ENCODE peak calls at places on chromosomes 5 and 9, in eight cellular contexts. I is CD8-positive, alpha-beta T cell; B is uterus; A is left lung; S is AG04450; G is mucosa of descending colon; H is RWPE1; M is NCI-H1417 treated with DMSO at 0.1 percent for 48 hours. K is an unnamed sample.

GRCh38 chr5:54217826-54218503 is 92.4 kb downstream of the ARL15 start:
- DNase-seq in A (no peak), H (peak), M (peak), B (peak), S (peak), G (peak), I (no peak), K (peak)

GRCh38 chr5:42811591-42812392 is at the start of gene SELENOP:
- DNase-seq in S (no peak), A (no peak), B (peak), H (no peak), I (no peak), M (peak), G (peak), K (peak)

GRCh38 chr9:38337706-38338264 is 54.7 kb upstream of the ALDH1B1 start:
- DNase-seq in S (no peak), A (no peak), B (no peak), I (no peak), G (no peak), H (no peak), M (no peak), K (no peak)

GRCh38 chr5:108093186-108093585 is 288.7 kb downstream of the FBXL17 start:
- DNase-seq in S (peak), I (no peak), G (no peak), A (no peak), M (no peak), H (no peak), B (no peak), K (no peak)

GRCh38 chr9:81896067-81896466 is 32.2 kb upstream of the SPATA31D4 start:
- DNase-seq in I (no peak), H (no peak), S (no peak), M (no peak), G (no peak), B (no peak), A (no peak), K (no peak)

GRCh38 chr5:6465831-6466790 is 17.5 kb downstream of the UBE2QL1 start:
- DNase-seq in I (no peak), A (no peak), S (no peak), B (no peak), G (no peak), H (no peak), M (no peak), K (no peak)

GRCh38 chr5:178356459-178356872 is 123.9 kb upstream of the PHYKPL start:
- DNase-seq in H (no peak), A (no peak), M (no peak), S (no peak), B (no peak), G (no peak), I (no peak), K (no peak)

GRCh38 chr9:75866273-75866871 is 24.1 kb upstream of the PCSK5 start:
- DNase-seq in S (no peak), B (peak), G (peak), M (no peak), H (peak), A (no peak), I (no peak), K (peak)

GRCh38 chr5:153712946-153713345 is 222.5 kb downstream of the GRIA1 start:
- DNase-seq in S (no peak), G (no peak), A (no peak), M (no peak), H (no peak), I (no peak), B (no peak), K (no peak)

GRCh38 chr5:133474851-133475590 is 137.3 kb downstream of the FSTL4 start:
- DNase-seq in I (no peak), M (no peak), B (no peak), A (no peak), H (no peak), S (no peak), G (no peak), K (no peak)

GRCh38 chr5:112738180-112738560 is 485 bp downstream of the APC start:
- DNase-seq in I (no peak), S (no peak), B (no peak), M (no peak), G (no peak), A (no peak), H (peak), K (peak)

GRCh38 chr9:89359018-89359417 is 40.7 kb downstream of the SECISBP2 start:
- DNase-seq in G (no peak), S (no peak), M (no peak), B (no peak), I (no peak), A (no peak), H (no peak), K (no peak)

GRCh38 chr9:34590376-34591090 is 1.0 kb upstream of the CNTFR start:
- DNase-seq in S (no peak), H (no peak), B (peak), I (no peak), M (no peak), G (peak), A (no peak), K (peak)

GRCh38 chr5:16135506-16135905 is 44.1 kb downstream of the MARCHF11 start:
- DNase-seq in B (no peak), H (no peak), S (no peak), A (no peak), M (no peak), G (no peak), I (no peak), K (no peak)

GRCh38 chr9:5492965-5493364 is 17.4 kb upstream of the PDCD1LG2 start:
- DNase-seq in B (no peak), I (no peak), M (no peak), A (no peak), G (no peak), S (no peak), H (no peak), K (no peak)

GRCh38 chr9:130266236-130267098 is 907 bp downstream of the HMCN2 start:
- DNase-seq in S (no peak), I (no peak), A (no peak), M (no peak), B (no peak), G (no peak), H (no peak), K (no peak)

GRCh38 chr5:67085616-67086015 is 111.0 kb downstream of the CD180 start:
- DNase-seq in G (no peak), M (peak), I (no peak), H (no peak), A (no peak), S (no peak), B (no peak), K (no peak)

GRCh38 chr9:5455181-5455580 is 4.8 kb downstream of the CD274 start:
- DNase-seq in B (no peak), M (no peak), S (no peak), I (no peak), H (peak), G (no peak), A (no peak), K (no peak)

GRCh38 chr5:43643750-43644149 is 40.8 kb downstream of the NNT start:
- DNase-seq in H (no peak), G (no peak), B (no peak), S (no peak), A (no peak), I (no peak), M (no peak), K (no peak)

GRCh38 chr5:156595132-156595787 is 254.8 kb upstream of the PPP1R2B start:
- DNase-seq in H (no peak), S (no peak), B (peak), A (no peak), M (no peak), I (no peak), G (no peak), K (no peak)

GRCh38 chr5:179275381-179275878 is 69.8 kb downstream of the ADAMTS2 start:
- DNase-seq in I (no peak), G (no peak), A (peak), S (no peak), M (no peak), H (no peak), B (no peak), K (no peak)

GRCh38 chr5:43917925-43918324 is 314.9 kb downstream of the NNT start:
- DNase-seq in S (no peak), G (no peak), M (no peak), B (no peak), A (no peak), H (no peak), I (no peak), K (no peak)

GRCh38 chr5:81052325-81052724 is 92.2 kb downstream of the RASGRF2 start:
- DNase-seq in H (no peak), A (no peak), I (no peak), G (no peak), M (no peak), S (no peak), B (no peak), K (no peak)

GRCh38 chr5:90866333-90866732 is 307.7 kb downstream of the ADGRV1 start:
- DNase-seq in I (no peak), A (no peak), H (peak), M (peak), G (no peak), B (no peak), S (no peak), K (peak)

GRCh38 chr5:147554285-147554817 is 44.5 kb upstream of the DPYSL3 start:
- DNase-seq in H (peak), B (peak), S (no peak), A (no peak), I (no peak), G (no peak), M (no peak), K (no peak)

GRCh38 chr5:177997319-177997670 is 1.3 kb upstream of the PROP1 start:
- DNase-seq in A (no peak), H (no peak), B (no peak), I (no peak), S (no peak), M (no peak), G (no peak), K (no peak)

GRCh38 chr5:135650081-135650480 is 71.3 kb upstream of the CXCL14 start:
- DNase-seq in M (no peak), A (no peak), I (no peak), H (peak), G (no peak), B (no peak), S (no peak), K (no peak)

GRCh38 chr5:149887622-149888183 is 56.9 kb downstream of the PDE6A start:
- DNase-seq in M (no peak), S (peak), B (no peak), I (no peak), A (no peak), G (no peak), H (no peak), K (peak)

GRCh38 chr9:90219548-90220118 is 423.0 kb downstream of the DIRAS2 start:
- DNase-seq in G (peak), S (no peak), H (peak), A (peak), M (no peak), I (peak), B (no peak), K (peak)

GRCh38 chr9:136438909-136439549 is 616 bp downstream of the INPP5E start:
- DNase-seq in I (peak), G (peak), B (no peak), A (peak), S (no peak), M (no peak), H (peak), K (peak)

GRCh38 chr9:92654481-92655301 is 15.2 kb downstream of the IPPK start:
- DNase-seq in G (no peak), S (no peak), B (no peak), A (peak), H (peak), I (no peak), M (no peak), K (no peak)

GRCh38 chr5:148780711-148781110 is 45.7 kb upstream of the ADRB2 start:
- DNase-seq in A (no peak), H (no peak), G (no peak), S (no peak), M (no peak), I (no peak), B (no peak), K (no peak)

GRCh38 chr5:109645591-109646236 is 44.0 kb upstream of the MAN2A1 start:
- DNase-seq in S (no peak), B (no peak), M (no peak), I (no peak), A (no peak), G (no peak), H (no peak), K (no peak)

GRCh38 chr9:15909297-15909696 is 356.5 kb downstream of the CCDC171 start:
- DNase-seq in S (no peak), M (no peak), G (no peak), B (peak), H (no peak), I (no peak), A (no peak), K (no peak)

GRCh38 chr9:69549310-69550202 is 122.6 kb downstream of the APBA1 start:
- DNase-seq in M (peak), G (peak), S (no peak), B (no peak), I (peak), A (no peak), H (peak), K (peak)

GRCh38 chr5:41736641-41737040 is 133.6 kb downstream of the OXCT1 start:
- DNase-seq in A (no peak), G (no peak), B (no peak), M (no peak), I (no peak), H (no peak), S (no peak), K (no peak)

GRCh38 chr9:546797-547223 is 294.7 kb upstream of the DMRT1 start:
- DNase-seq in H (no peak), M (no peak), A (no peak), G (peak), I (no peak), B (peak), S (no peak), K (peak)